ENCODE peak calls at places on chromosomes 13 and 19, in four cellular contexts. G is stomach, A is GM23338, L is body of pancreas. Q is an unnamed sample.

GRCh38 chr19:30406220-30406944 is 34.2 kb downstream of the ZNF536 start:
- DNase-seq in G (no peak), A (peak), L (no peak), Q (no peak)

GRCh38 chr13:78382946-78383542 is 220.3 kb downstream of the POU4F1 start:
- DNase-seq in G (no peak), A (no peak), L (no peak), Q (no peak)

GRCh38 chr13:33927315-33927714 is 109.4 kb downstream of the RFC3 start:
- DNase-seq in G (no peak), A (no peak), L (no peak), Q (no peak)

GRCh38 chr13:46315491-46316075 is 71.5 kb downstream of the RUBCNL start:
- DNase-seq in G (no peak), A (no peak), L (no peak), Q (no peak)

GRCh38 chr13:32905063-32905863 is 111.0 kb upstream of the KL start:
- DNase-seq in G (no peak), A (peak), L (no peak), Q (no peak)

GRCh38 chr13:95784161-95784880 is 107.4 kb downstream of the DNAJC3 start:
- DNase-seq in G (no peak), A (no peak), L (no peak), Q (no peak)

GRCh38 chr19:48659768-48660167 is 13.0 kb downstream of the NTN5 start:
- DNase-seq in G (no peak), A (no peak), L (no peak), Q (no peak)

GRCh38 chr19:4581381-4582111 is 22.1 kb upstream of the SEMA6B start:
- DNase-seq in G (no peak), A (peak), L (no peak), Q (no peak)

GRCh38 chr13:28185256-28185655 is 46.9 kb downstream of the PAN3 start:
- DNase-seq in G (no peak), A (no peak), L (no peak), Q (no peak)

GRCh38 chr13:54415753-54416366 is 1387.2 kb downstream of the OLFM4 start:
- DNase-seq in G (no peak), A (no peak), L (no peak), Q (no peak)

GRCh38 chr13:101111894-101112293 is 304.4 kb downstream of the NALCN start:
- DNase-seq in G (no peak), A (no peak), L (no peak), Q (no peak)
- H3K27ac ChIP-seq in G (no peak), A (no peak), L (no peak), Q (no peak)

DNA sequence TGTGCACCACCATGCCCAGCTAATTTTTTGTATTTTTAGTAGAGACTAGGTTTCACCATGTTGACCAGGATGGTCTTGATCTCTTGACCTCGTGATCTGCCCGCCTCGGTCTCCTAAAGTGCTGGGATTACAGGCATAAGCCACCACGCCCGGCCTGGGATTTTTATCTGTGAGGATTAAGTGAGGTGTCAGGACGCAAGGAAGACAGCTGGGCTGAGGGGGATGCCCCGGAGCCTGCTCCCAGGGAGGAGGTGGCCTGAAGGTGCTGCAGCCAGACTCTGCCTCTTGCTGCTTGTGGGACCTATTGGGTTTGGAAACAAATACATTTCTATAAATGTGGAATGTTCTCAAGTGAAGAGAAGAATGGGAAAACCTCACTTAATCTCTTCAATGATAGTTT is 131.6 kb downstream of the OLFM4 start:
- DNase-seq in G (no peak), A (no peak), L (no peak), Q (no peak)
- H3K4me3 ChIP-seq in G (no peak), A (no peak), L (no peak), Q (no peak)

GRCh38 chr13:110713642-110713952 is at the start of gene ING1:
- DNase-seq in G (no peak), A (no peak), L (no peak), Q (no peak)

GRCh38 chr13:110711778-110712070 is 1.8 kb upstream of the ING1 start:
- DNase-seq in G (no peak), A (no peak), L (no peak), Q (no peak)

GRCh38 chr13:110713981-110714797 is 689 bp downstream of the ING1 start:
- DNase-seq in G (peak), A (peak), L (peak), Q (peak)

GRCh38 chr13:110712849-110713641 is 455 bp upstream of the ING1 start:
- DNase-seq in G (peak), A (peak), L (peak), Q (peak)

GRCh38 chr13:110712081-110712848 is 1.2 kb upstream of the ING1 start:
- DNase-seq in G (peak), A (peak), L (peak), Q (peak)
- H3K27ac ChIP-seq in G (peak), A (peak), L (peak), Q (peak)

GRCh38 chr19:33797821-33798633 is 1.4 kb downstream of the KCTD15 start:
- DNase-seq in G (peak), A (peak), L (peak), Q (no peak)
- H3K4me3 ChIP-seq in G (peak), A (peak), L (peak), Q (no peak)

DNA sequence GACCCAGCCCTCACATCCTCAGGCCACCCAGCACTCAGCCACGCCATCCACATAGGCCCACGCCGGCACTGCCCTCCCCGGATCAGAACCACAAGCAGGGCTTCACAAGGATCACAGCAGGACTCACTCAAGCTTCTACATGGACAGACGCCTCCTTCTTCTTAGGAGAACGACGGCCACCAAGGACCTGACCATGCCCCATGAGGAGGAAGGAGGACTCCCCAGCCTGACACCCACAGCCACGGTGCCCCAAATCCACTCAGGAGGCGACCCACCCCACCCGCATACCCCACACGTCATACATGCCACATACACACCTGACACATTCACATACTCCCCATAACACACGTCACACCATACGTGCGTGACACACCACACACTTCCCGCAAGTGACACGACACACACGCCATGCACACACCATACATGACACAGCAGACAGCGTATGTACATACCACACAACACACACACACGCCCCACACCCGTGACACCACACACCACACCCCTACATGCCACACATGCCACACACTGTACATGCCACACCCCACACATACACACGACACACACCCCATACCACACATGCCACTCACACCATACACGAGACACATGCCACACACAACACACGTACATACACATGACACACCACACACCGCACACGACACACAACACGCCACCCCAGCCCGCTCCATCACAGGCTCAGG is 50.4 kb downstream of the MLLT1 start:
- DNase-seq in G (no peak), A (no peak), L (no peak), Q (no peak)
- H3K27ac ChIP-seq in G (no peak), A (no peak), L (no peak), Q (no peak)

DNA sequence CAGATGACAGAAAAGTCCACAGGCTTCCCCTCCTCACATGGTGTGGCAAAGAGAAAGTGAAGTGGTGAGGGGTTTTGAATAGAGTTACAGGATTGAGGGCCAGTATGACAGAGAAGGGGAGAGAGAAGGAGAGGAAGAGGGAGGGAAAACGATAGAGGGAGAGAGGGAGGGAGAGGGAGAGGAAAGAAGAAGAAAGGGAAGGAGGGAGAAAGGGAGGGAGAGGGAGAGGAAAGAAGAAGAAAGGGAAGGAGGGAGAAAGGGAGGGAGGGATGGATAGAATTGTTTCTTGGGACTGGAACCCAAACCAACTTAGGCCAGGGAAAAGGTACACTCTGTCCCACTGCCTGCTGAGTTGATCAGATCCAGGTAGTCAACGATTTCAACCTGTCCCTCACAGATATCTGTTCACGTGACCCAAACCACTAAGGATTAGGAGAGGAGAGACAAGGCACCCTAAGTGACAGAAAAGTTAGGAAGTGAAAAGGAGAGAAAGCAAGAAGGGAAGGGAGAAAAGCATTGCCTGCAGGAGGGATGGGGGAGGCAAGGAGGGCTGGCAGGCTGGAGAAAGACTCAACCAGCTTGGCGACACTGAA is 8.1 kb upstream of the IGFL3 start:
- DNase-seq in G (no peak), A (no peak), L (no peak), Q (no peak)
- H3K4me3 ChIP-seq in G (no peak), A (peak), L (no peak), Q (no peak)

GRCh38 chr13:18943273-18943672 is 238.4 kb downstream of the TUBA3C start:
- DNase-seq in G (no peak), A (no peak), L (no peak), Q (no peak)
- H3K27ac ChIP-seq in G (no peak), A (no peak), L (no peak), Q (no peak)

DNA sequence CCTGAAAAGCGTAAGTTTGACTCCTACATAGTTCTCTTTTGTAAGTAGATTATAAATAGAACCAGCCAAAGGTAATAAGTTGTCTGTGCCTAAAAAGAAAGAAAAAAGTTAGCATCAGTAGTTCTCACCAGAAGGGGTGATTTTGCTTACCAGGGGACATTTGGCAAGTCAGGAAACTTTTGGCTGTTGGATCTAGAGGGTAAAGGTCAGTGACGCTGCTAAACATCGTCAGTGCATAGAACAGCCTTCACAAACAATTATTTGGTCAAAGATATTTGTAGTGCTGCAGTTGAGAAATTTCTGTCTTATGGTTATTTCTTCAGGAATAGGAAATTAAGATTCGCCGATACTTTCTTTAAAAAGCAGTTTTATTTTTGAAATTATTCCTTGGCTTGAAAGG is 2.0 kb downstream of the USPL1 start:
- DNase-seq in G (no peak), A (no peak), L (no peak), Q (no peak)
- H3K4me3 ChIP-seq in G (peak), A (peak), L (no peak), Q (peak)

DNA sequence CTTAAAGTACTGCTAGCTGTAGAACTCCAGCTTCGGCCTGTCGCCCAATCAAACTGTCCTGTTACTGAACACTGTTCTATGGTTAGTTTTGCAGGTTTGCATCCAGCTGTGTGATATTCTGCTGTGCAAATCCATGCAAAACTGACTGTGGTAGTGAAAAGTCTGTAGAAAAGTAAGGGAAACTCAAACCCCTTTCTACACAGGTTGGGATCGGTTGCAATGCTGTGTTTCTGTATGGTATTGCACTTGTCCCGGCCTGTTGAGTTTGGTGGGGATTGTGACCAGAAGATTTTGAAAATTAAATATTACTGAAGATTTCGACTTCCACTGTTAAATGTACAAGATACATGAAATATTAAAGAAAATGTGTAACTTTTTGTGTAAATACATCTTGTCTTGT is 3.6 kb downstream of the MIR17HG start:
- DNase-seq in G (no peak), A (no peak), L (no peak), Q (no peak)
- H3K27ac ChIP-seq in G (no peak), A (peak), L (no peak), Q (no peak)

DNA sequence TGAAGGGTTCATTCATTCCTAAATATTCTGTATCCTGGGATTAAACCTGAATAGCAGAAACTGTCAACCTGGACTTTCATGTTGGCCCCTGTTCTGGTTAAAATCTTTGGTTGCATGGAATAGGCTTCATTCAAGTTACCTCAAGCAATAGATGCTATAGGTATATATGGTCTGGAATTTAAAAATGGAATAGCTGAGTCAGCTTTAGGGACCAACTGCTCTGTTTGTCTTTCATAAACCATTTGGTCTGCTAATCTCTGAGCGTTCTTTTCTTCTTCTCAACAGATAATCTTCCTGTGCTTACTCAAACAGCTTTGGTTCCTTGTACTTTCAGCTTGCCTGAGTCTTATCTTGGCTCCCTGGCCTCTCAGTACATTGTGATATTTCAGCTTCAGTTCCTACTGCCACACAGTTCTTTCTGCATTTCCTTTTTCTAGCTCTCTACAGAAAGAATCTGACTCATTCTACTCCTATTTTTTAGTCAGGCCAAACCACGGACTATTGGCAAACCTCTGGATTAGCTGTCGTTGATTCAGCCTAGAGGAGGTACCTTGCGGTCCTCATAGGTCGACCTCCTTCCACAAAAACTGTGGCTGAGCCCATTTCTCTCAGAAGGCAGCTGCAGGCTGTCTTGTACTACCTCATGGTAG is 35.9 kb upstream of the MAB21L1 start:
- DNase-seq in G (no peak), A (no peak), L (no peak), Q (no peak)
- H3K4me3 ChIP-seq in G (no peak), A (no peak), L (no peak), Q (no peak)

Q was measured in CD4-positive, alpha-beta memory T cell.